ENCODE peak calls at places on chromosomes 1 and 21, in four cellular contexts. G, Q, L and O are unnamed samples. For H3K4me1 and H3K27me3, the result is how much of the 10 kb centered on the place peaks cover.

GRCh38 chr21:27225142-27225541 is 258.3 kb upstream of the ADAMTS5 start:
- DNase-seq in G (no peak), L (no peak), Q (no peak), O (no peak)

GRCh38 chr1:230066036-230066435 is 1.0 kb upstream of the GALNT2 start:
- DNase-seq in G (no peak), Q (no peak), L (no peak), O (no peak)

GRCh38 chr1:93585059-93585966 is 96.3 kb downstream of the BCAR3 start:
- DNase-seq in L (peak), G (peak), Q (peak), O (peak)

GRCh38 chr1:56356376-56356775 is 223.0 kb downstream of the PLPP3 start:
- DNase-seq in L (no peak), Q (no peak), G (no peak), O (no peak)

GRCh38 chr1:98962156-98962555 is 42.5 kb downstream of the PLPPR5 start:
- DNase-seq in G (no peak), L (no peak), Q (peak), O (no peak)

GRCh38 chr1:226638001-226638601 is 89.5 kb downstream of the STUM start:
- DNase-seq in G (peak), L (peak), Q (no peak), O (no peak)

GRCh38 chr1:235624751-235625192 is 24.8 kb downstream of the GNG4 start:
- DNase-seq in L (no peak), G (no peak), Q (peak), O (no peak)

GRCh38 chr1:41868241-41868953 is 50.3 kb downstream of the HIVEP3 start:
- DNase-seq in G (no peak), Q (no peak), L (no peak), O (no peak)

GRCh38 chr1:25572708-25573590 is 29.5 kb downstream of the LDLRAP1 start:
- DNase-seq in G (no peak), Q (peak), L (no peak), O (peak)

GRCh38 chr1:168865850-168866620 is 137.0 kb upstream of the DPT start:
- DNase-seq in G (no peak), L (no peak), Q (no peak), O (no peak)

GRCh38 chr1:168864266-168864665 is 135.3 kb upstream of the DPT start:
- DNase-seq in Q (no peak), L (no peak), G (no peak), O (no peak)

GRCh38 chr1:168867941-168868634 is 139.1 kb upstream of the DPT start:
- DNase-seq in G (no peak), Q (no peak), L (no peak), O (no peak)

GRCh38 chr1:168861421-168862023 is 132.5 kb upstream of the DPT start:
- DNase-seq in G (no peak), Q (no peak), L (no peak), O (no peak)

GRCh38 chr1:168863647-168864234 is 134.7 kb upstream of the DPT start:
- DNase-seq in L (no peak), G (no peak), Q (peak), O (no peak)
- H3K4me1 ChIP-seq in L (under half), G (under half), Q (under half), O (under half)

GRCh38 chr1:153343811-153344717 is 4.6 kb downstream of the PGLYRP4 start:
- DNase-seq in L (no peak), Q (peak), G (no peak), O (no peak)

GRCh38 chr1:153346067-153346723 is 2.4 kb downstream of the PGLYRP4 start:
- DNase-seq in Q (no peak), L (no peak), G (no peak), O (no peak)

GRCh38 chr1:153343040-153343681 is 5.5 kb downstream of the PGLYRP4 start:
- DNase-seq in L (no peak), Q (no peak), G (no peak), O (no peak)

GRCh38 chr1:153344718-153345025 is 4.0 kb downstream of the PGLYRP4 start:
- DNase-seq in L (no peak), Q (no peak), G (no peak), O (no peak)

GRCh38 chr1:153345187-153346066 is 3.2 kb downstream of the PGLYRP4 start:
- DNase-seq in L (no peak), Q (no peak), G (no peak), O (no peak)
- H3K27me3 ChIP-seq in L (under half), Q (under half), G (under half), O (under half)

GRCh38 chr1:9658186-9658585 is 6.7 kb downstream of the PIK3CD start:
- DNase-seq in Q (no peak), L (no peak), G (no peak), O (no peak)
- H3K27ac ChIP-seq in Q (no peak), L (no peak), G (no peak), O (no peak)

GRCh38 chr1:109389638-109390341 is 7.9 kb downstream of the SORT1 start:
- DNase-seq in L (no peak), Q (no peak), G (no peak), O (no peak)

GRCh38 chr1:109392037-109392787 is 5.5 kb downstream of the SORT1 start:
- DNase-seq in G (peak), Q (no peak), L (no peak), O (no peak)

GRCh38 chr1:109391626-109392025 is 6.1 kb downstream of the SORT1 start:
- DNase-seq in G (no peak), Q (no peak), L (no peak), O (no peak)

GRCh38 chr1:109392788-109393580 is 4.7 kb downstream of the SORT1 start:
- DNase-seq in L (peak), Q (peak), G (peak), O (peak)

GRCh38 chr1:109391161-109391556 is 6.6 kb downstream of the SORT1 start:
- DNase-seq in G (no peak), L (no peak), Q (peak), O (no peak)
- H3K4me1 ChIP-seq in G (half or more), L (half or more), Q (half or more), O (under half)

DNA sequence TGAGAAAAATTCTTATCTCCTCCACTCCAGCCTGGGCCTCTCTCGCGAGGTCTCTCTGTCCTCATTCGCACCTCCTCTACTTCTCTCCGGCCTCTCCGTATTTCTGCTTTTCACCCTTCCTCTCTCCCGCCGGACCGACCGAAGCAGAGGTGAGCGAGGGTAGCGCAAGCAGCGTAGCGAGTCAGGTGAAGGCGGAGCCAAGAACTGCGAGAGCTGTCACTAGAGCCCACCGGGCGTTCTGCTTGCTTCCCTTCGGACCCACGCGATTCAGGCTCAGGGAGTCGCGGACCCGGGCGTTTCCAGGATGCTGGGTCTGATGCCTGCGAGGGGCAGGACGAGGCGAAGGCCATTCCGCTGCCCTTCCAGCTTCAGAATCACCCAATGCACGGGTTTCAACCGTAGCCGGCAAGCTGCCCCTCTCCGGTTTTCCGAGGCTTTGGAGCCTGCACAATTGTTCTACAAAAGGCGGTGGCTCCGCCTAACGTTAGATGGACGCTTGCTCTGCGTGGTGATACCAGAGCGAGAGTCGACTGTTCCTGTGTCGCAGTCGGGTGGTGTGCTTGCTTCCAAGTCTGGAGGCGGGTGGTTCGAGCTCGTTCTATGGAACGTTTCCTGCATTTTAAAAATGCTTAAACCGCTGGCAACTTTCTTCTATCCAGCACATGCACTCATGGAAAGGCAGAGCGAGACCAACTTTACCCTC is 310.2 kb downstream of the FAM72C start:
- DNase-seq in Q (peak), G (no peak), L (no peak), O (no peak)
- H3K27me3 ChIP-seq in Q (under half), G (under half), L (half or more), O (under half)

GRCh38 chr1:23959461-23960290 is at the start of gene PNRC2:
- DNase-seq in G (peak), L (peak), Q (peak), O (peak)
- H3K27ac ChIP-seq in G (peak), L (peak), Q (peak), O (peak)

GRCh38 chr1:204083491-204083890 is 10.6 kb downstream of the SOX13 start:
- DNase-seq in G (no peak), Q (no peak), L (peak), O (no peak)
- H3K4me1 ChIP-seq in G (half or more), Q (under half), L (half or more), O (under half)

DNA sequence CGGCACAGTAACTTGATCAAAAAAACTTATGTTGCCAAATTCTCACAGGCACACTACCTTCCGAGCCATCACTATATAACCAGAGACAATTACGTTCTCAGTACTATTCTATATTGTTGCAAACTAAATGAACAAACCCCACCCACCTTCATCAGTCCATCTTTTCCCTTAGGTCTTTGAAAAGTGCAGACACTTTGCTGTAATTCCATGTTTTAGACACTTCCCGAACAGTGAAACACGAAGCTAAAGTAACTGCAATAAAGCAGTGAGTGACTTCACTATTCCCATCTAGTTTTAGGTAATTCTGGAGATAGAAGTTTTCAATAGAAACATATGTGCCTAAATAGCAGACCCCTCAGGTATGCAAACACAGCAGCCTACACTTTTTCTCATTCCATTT is 7.7 kb downstream of the SFPQ start:
- DNase-seq in L (no peak), G (no peak), Q (no peak), O (no peak)
- H3K27me3 ChIP-seq in L (under half), G (under half), Q (under half), O (under half)